ENCODE peak calls at places on chromosomes 13 and 19, in ten cellular contexts. X is AG10803, Z is K562, J is dorsolateral prefrontal cortex, L is Peyer's patch, H is spleen, V is tibial nerve, S is AG04450, Y is prostate gland, T is body of pancreas. P is an unnamed sample.

GRCh38 chr19:55152017-55152416 is 3.0 kb upstream of the TNNT1 start:
- DNase-seq in L (no peak), V (no peak), J (no peak), X (no peak), Z (peak), Y (no peak), H (no peak), S (no peak), T (no peak), P (no peak)

GRCh38 chr19:50321831-50322230 is 7.3 kb downstream of the KCNC3 start:
- DNase-seq in T (no peak), L (no peak), S (no peak), H (no peak), Z (no peak), Y (no peak), J (no peak), X (no peak), V (no peak), P (no peak)

GRCh38 chr19:55212447-55212846 is 3.1 kb upstream of the PTPRH start:
- DNase-seq in X (no peak), S (no peak), V (no peak), L (peak), J (no peak), T (peak), Y (no peak), Z (peak), H (no peak), P (no peak)

GRCh38 chr13:27404680-27405079 is 19.7 kb upstream of the GTF3A start:
- DNase-seq in Z (no peak), T (peak), V (no peak), H (no peak), J (no peak), X (no peak), Y (no peak), L (peak), S (no peak), P (no peak)

GRCh38 chr19:30846102-30846501 is 473.9 kb downstream of the ZNF536 start:
- DNase-seq in T (no peak), L (no peak), Y (no peak), J (no peak), S (no peak), Z (no peak), V (no peak), X (no peak), H (no peak), P (no peak)

GRCh38 chr19:8363803-8364771 is at the start of gene ANGPTL4:
- DNase-seq in H (peak), V (peak), Z (peak), T (peak), S (no peak), J (no peak), Y (peak), X (peak), L (peak), P (peak)

GRCh38 chr13:100234524-100235136 is 145.7 kb downstream of the PCCA start:
- DNase-seq in V (no peak), J (no peak), S (no peak), H (no peak), T (no peak), X (peak), L (no peak), Z (no peak), Y (no peak), P (peak)

GRCh38 chr19:2097330-2098327 is 914 bp downstream of the IZUMO4 start:
- DNase-seq in Z (peak), T (peak), H (peak), V (no peak), L (no peak), Y (peak), X (no peak), J (no peak), S (no peak), P (no peak)

GRCh38 chr13:64855506-64855905 is 2374.6 kb downstream of the PCDH9 start:
- DNase-seq in T (no peak), J (no peak), X (peak), V (no peak), H (no peak), L (no peak), Y (no peak), S (no peak), Z (no peak), P (peak)

GRCh38 chr13:41383400-41383799 is 72.3 kb downstream of the NAA16 start:
- DNase-seq in J (no peak), T (no peak), Z (no peak), L (no peak), S (no peak), Y (no peak), X (peak), V (no peak), H (no peak), P (peak)

GRCh38 chr19:40754611-40755247 is 3.7 kb downstream of the SNRPA start:
- DNase-seq in Z (no peak), X (peak), J (no peak), S (no peak), V (no peak), L (peak), Y (no peak), T (peak), H (no peak), P (no peak)

GRCh38 chr13:92739306-92739818 is 487.2 kb upstream of the GPC6 start:
- DNase-seq in H (no peak), X (no peak), L (no peak), Y (no peak), V (no peak), S (no peak), T (no peak), Z (no peak), J (no peak), P (peak)

GRCh38 chr13:74758188-74758587 is 624.0 kb upstream of the KLF12 start:
- DNase-seq in Y (no peak), T (no peak), L (no peak), J (no peak), X (no peak), V (no peak), Z (no peak), S (no peak), H (no peak), P (no peak)

GRCh38 chr13:98690348-98691041 is 62.0 kb downstream of the SLC15A1 start:
- DNase-seq in Y (no peak), T (no peak), H (no peak), X (no peak), Z (no peak), L (no peak), J (no peak), V (no peak), S (no peak), P (no peak)

GRCh38 chr19:42024622-42025111 is 30.6 kb upstream of the ATP1A3 start:
- DNase-seq in J (no peak), V (no peak), H (no peak), T (no peak), Z (no peak), S (peak), X (peak), L (no peak), Y (no peak), P (no peak)

GRCh38 chr19:3849092-3849491 is 19.7 kb downstream of the ZFR2 start:
- DNase-seq in H (no peak), Y (no peak), S (no peak), J (no peak), L (no peak), X (no peak), V (no peak), Z (peak), T (peak), P (peak)

GRCh38 chr19:14554382-14554812 is 17.5 kb downstream of the NDUFB7 start:
- DNase-seq in T (peak), H (no peak), J (peak), X (no peak), Y (peak), Z (no peak), L (peak), V (no peak), S (no peak), P (no peak)

GRCh38 chr19:53892981-53893325 is 11.0 kb downstream of the PRKCG start:
- DNase-seq in X (no peak), L (no peak), J (no peak), H (no peak), Y (no peak), Z (peak), S (no peak), V (no peak), T (no peak), P (peak)

GRCh38 chr13:54750521-54750920 is 1721.9 kb downstream of the OLFM4 start:
- DNase-seq in X (no peak), Y (no peak), J (no peak), S (no peak), T (peak), Z (no peak), H (no peak), L (no peak), V (no peak), P (no peak)

GRCh38 chr13:35594096-35594495 is 117.6 kb upstream of the MAB21L1 start:
- DNase-seq in H (no peak), Z (no peak), T (no peak), V (no peak), S (no peak), J (no peak), X (no peak), Y (no peak), L (no peak), P (no peak)

GRCh38 chr13:46961719-46962118 is 64.9 kb upstream of the HTR2A start:
- DNase-seq in S (no peak), X (peak), V (no peak), H (no peak), Y (no peak), L (no peak), T (no peak), J (no peak), Z (peak), P (peak)

GRCh38 chr13:24348797-24349515 is 39.6 kb downstream of the C1QTNF9 start:
- DNase-seq in L (peak), J (no peak), Z (no peak), V (no peak), Y (peak), H (no peak), T (peak), X (no peak), S (no peak), P (no peak)

GRCh38 chr13:30332516-30333165 is 25.3 kb upstream of the KATNAL1 start:
- DNase-seq in L (no peak), Z (no peak), S (no peak), Y (no peak), T (no peak), V (no peak), X (no peak), H (no peak), J (no peak), P (no peak)

GRCh38 chr19:13010038-13010991 is 15.0 kb downstream of the NFIX start:
- DNase-seq in X (no peak), H (no peak), S (no peak), J (no peak), Y (peak), T (no peak), Z (no peak), L (no peak), V (peak), P (no peak)

GRCh38 chr13:32902898-32903297 is 113.3 kb upstream of the KL start:
- DNase-seq in Y (no peak), Z (peak), J (peak), X (peak), L (no peak), T (peak), H (no peak), V (peak), S (no peak), P (no peak)

GRCh38 chr13:46288570-46289259 is 77.0 kb downstream of the LRRC63 start:
- DNase-seq in L (no peak), Y (peak), V (no peak), H (no peak), J (no peak), T (no peak), X (peak), Z (peak), S (no peak), P (peak)

GRCh38 chr13:109509154-109509905 is 277.1 kb downstream of the IRS2 start:
- DNase-seq in L (no peak), X (peak), J (no peak), Z (no peak), T (no peak), H (no peak), V (no peak), Y (peak), S (peak), P (peak)

GRCh38 chr13:110388141-110388943 is 81.3 kb downstream of the COL4A2 start:
- DNase-seq in T (no peak), L (no peak), V (no peak), Z (no peak), Y (peak), X (peak), H (no peak), J (no peak), S (no peak), P (peak)

DNA sequence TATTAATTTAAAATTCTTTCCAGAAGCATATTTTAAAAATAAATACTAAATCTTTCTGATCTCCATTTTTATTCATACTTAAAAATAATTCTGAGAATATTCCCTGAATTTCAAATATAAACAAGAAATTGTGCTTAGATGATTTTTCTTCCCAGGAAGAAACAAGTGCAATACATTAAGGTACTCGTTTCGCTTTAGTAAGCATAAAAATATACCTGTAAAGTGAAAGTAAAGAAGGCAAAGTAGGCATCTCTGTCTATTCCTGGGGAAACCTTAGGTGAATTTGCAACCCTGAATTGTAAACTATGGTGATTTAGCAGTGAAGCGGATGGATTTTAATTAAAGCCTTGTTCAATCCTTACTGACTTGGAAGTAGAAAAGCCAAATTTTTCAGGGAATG is 354.2 kb downstream of the DIAPH3 start:
- DNase-seq in X (no peak), H (no peak), T (no peak), V (no peak), L (no peak), Y (no peak), S (no peak), J (no peak), Z (no peak), P (no peak)
- H3K4me3 ChIP-seq in X (no peak), H (no peak), T (no peak), V (no peak), L (no peak), Y (no peak), S (no peak), J (no peak), Z (no peak), P (no peak)

GRCh38 chr19:27691991-27692390 is 1521.0 kb downstream of the UQCRFS1 start:
- DNase-seq in V (no peak), H (no peak), Y (no peak), T (no peak), Z (no peak), L (no peak), J (no peak), X (no peak), S (no peak), P (no peak)

GRCh38 chr19:27689734-27690241 is 1523.2 kb downstream of the UQCRFS1 start:
- DNase-seq in Y (no peak), Z (no peak), T (no peak), H (no peak), S (no peak), J (no peak), X (no peak), V (no peak), L (no peak), P (no peak)

DNA sequence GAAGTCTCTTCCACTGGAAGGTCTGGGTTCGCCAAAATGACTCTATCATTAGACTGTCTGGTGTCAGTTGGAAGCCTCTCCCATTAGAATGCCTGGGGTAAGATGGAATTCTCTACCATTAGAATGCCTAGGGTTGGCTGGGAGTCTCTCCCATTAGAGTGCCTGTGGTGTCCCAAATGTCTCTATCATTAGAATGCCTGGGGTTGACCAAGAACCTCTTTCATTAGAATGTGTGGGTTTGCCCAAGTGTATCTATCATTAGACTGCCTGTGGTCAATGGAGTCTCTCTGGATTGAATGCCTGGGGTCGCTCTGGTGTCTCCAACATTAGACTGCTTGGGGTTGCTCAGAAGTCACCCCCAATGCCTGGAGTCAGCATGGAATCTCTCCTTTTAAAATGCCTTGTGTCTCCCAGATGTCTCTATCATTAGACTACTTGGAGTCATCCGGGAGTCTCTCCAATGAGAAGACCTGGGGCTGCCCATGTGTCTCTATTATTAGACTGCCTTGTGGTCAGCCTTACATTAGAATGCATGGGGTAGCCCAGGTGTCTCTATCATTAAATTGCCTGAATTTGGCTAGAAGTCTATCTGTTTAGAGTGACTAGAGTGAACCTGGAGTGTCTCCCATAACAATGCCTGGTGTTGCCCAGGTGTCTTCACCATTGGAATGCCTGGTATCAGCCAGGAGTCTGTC is 1518.4 kb downstream of the UQCRFS1 start:
- DNase-seq in T (no peak), H (no peak), V (no peak), J (no peak), Y (no peak), X (no peak), Z (no peak), L (no peak), S (no peak), P (no peak)
- H3K4me3 ChIP-seq in T (no peak), H (no peak), V (no peak), J (no peak), Y (no peak), X (no peak), Z (no peak), L (no peak), S (no peak), P (no peak)

DNA sequence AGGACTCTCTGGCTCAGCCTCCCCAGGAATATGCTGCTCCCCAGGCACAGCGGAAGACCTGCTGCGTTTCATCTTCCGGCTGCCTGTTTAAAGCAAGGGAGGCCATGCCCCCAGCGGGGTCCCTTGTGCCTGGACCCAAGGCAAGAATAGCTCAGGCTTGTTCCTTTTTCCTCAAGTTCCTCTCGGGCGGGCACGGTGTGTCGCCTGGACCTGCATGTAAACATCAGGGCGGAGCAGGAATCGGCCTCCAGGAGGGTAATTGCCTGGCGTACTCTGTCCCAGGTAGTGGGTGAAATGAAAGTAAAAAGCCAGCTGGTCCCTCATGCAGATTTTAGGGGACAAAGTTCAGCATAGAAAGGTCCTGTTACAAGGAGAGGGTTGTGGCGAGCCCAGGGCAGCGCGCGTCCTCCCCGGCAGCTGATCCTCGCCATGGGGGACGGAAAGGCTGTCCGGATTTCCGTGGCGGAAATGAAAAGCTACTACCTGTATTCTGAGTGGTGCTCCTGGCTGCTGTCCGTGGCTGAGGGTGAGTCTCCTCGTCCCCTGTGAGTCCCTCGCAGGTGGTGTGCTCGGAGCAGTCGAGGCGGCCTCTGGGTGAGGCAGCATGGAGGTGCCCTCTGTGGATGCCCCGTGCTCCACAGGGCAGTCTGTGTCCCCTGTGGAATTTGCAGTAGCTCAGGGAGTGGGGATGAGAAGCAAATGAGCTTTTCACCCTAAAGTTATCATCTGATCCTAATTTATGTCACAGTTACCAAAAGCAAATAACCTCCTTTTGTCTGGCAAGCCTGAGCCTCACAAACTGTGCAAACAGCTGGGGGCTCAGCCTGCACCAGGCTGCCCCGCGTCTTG is 16.2 kb downstream of the MCF2L start:
- DNase-seq in J (no peak), L (peak), V (no peak), Y (peak), X (no peak), T (peak), S (no peak), H (no peak), Z (no peak), P (no peak)
- H3K4me3 ChIP-seq in J (no peak), L (peak), V (no peak), Y (peak), X (no peak), T (no peak), S (no peak), H (no peak), Z (no peak), P (no peak)

DNA sequence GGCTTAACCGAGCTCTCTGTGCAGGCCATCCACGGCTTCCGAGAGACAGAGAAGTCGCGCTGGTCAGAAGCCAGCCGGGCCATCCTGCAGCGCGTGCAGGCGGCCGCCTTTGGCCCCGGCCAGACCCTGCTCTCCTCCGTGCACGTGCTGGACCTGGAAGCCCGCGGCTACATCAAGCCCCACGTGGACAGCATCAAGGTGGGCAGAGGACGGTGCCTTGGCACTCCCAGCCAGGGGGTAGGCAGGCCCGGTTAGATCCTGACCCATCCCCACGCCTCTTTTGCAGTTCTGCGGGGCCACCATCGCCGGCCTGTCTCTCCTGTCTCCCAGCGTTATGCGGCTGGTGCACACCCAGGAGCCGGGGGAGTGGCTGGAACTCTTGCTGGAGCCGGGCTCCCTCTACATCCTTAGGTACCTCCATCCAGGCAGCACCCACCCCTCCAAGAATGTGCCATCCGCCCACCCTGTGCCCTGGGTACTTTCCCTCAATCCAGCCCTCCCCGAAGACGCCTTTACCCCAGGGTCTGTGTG is 1.5 kb downstream of the PSPN start:
- DNase-seq in H (peak), X (no peak), T (no peak), J (no peak), Y (no peak), V (no peak), S (no peak), Z (no peak), L (no peak), P (no peak)
- H3K4me3 ChIP-seq in H (no peak), X (peak), T (no peak), J (no peak), Y (no peak), V (no peak), S (peak), Z (no peak), L (no peak), P (no peak)

GRCh38 chr19:10416380-10417257 is 3.7 kb upstream of the PDE4A start:
- DNase-seq in J (peak), V (peak), T (peak), X (peak), Y (peak), S (peak), L (peak), Z (peak), H (peak), P (peak)

GRCh38 chr19:10416083-10416379 is 4.3 kb upstream of the PDE4A start:
- DNase-seq in X (no peak), Z (no peak), H (no peak), Y (no peak), V (no peak), J (no peak), L (no peak), S (no peak), T (no peak), P (no peak)

GRCh38 chr19:10418281-10419199 is 1.8 kb upstream of the PDE4A start:
- DNase-seq in S (no peak), Z (peak), V (no peak), T (no peak), X (no peak), Y (no peak), J (no peak), H (no peak), L (no peak), P (peak)

GRCh38 chr19:10419200-10419645 is 1.1 kb upstream of the PDE4A start:
- DNase-seq in V (no peak), H (no peak), S (no peak), X (no peak), J (no peak), L (no peak), Y (no peak), Z (peak), T (no peak), P (no peak)

GRCh38 chr19:10417598-10418280 is 2.6 kb upstream of the PDE4A start:
- DNase-seq in T (no peak), H (no peak), J (no peak), S (no peak), Y (no peak), Z (peak), L (no peak), X (no peak), V (no peak), P (peak)
- H3K4me3 ChIP-seq in T (no peak), H (no peak), J (no peak), S (no peak), Y (no peak), Z (peak), L (no peak), X (no peak), V (no peak), P (no peak)

P was measured in choroid plexus epithelial cell.